ENCODE peak calls at places on chromosomes 1 and 21, in five cellular contexts. E, C, X, A and W are unnamed samples.

GRCh38 chr1:213446496-213446895 is 395.5 kb downstream of the RPS6KC1 start:
- DNase-seq in C (no peak), X (no peak), A (no peak), E (no peak), W (no peak)

GRCh38 chr1:53365405-53366063 is 37.7 kb upstream of the LRP8 start:
- DNase-seq in E (no peak), A (no peak), X (no peak), C (no peak), W (no peak)

GRCh38 chr1:54800899-54801759 is at the start of gene TTC22:
- DNase-seq in X (peak), E (no peak), C (no peak), A (peak), W (no peak)

GRCh38 chr1:45913183-45913924 is 109.9 kb downstream of the MAST2 start:
- DNase-seq in E (no peak), C (peak), A (no peak), X (no peak), W (no peak)

GRCh38 chr21:35933466-35933865 is 126.9 kb downstream of the SETD4 start:
- DNase-seq in E (no peak), C (no peak), A (peak), X (no peak), W (peak)

GRCh38 chr1:161082996-161083742 is 6.2 kb downstream of the NECTIN4 start:
- DNase-seq in X (peak), E (peak), C (peak), A (peak), W (peak)

GRCh38 chr1:21552715-21553114 is 43.5 kb downstream of the ALPL start:
- DNase-seq in A (peak), C (no peak), E (no peak), X (no peak), W (no peak)

GRCh38 chr1:2213576-2214505 is 14.3 kb upstream of the SKI start:
- DNase-seq in A (no peak), C (no peak), X (no peak), E (no peak), W (no peak)

GRCh38 chr1:16063226-16063829 is 10.1 kb downstream of the FAM131C start:
- DNase-seq in A (no peak), C (no peak), E (no peak), X (no peak), W (no peak)

GRCh38 chr1:44636711-44637589 is 37.3 kb downstream of the TMEM53 start:
- DNase-seq in C (no peak), X (no peak), E (no peak), A (no peak), W (no peak)

GRCh38 chr1:6688001-6688400 is 13.6 kb downstream of the DNAJC11 start:
- DNase-seq in A (no peak), X (no peak), C (no peak), E (no peak), W (no peak)

GRCh38 chr1:41152622-41153044 is 89.5 kb downstream of the SCMH1 start:
- DNase-seq in C (no peak), A (no peak), E (no peak), X (no peak), W (no peak)

GRCh38 chr1:218565333-218565732 is 220.2 kb downstream of the TGFB2 start:
- DNase-seq in C (no peak), A (no peak), X (no peak), E (no peak), W (no peak)

GRCh38 chr1:100552031-100552430 is 14.1 kb downstream of the GPR88 start:
- DNase-seq in X (no peak), A (no peak), C (no peak), E (no peak), W (no peak)

GRCh38 chr1:214022229-214022791 is 34.5 kb downstream of the PROX1 start:
- DNase-seq in E (no peak), A (no peak), X (no peak), C (no peak), W (no peak)

GRCh38 chr1:46455951-46456350 is 33.7 kb upstream of the DMBX1 start:
- DNase-seq in E (no peak), A (no peak), X (no peak), C (no peak), W (no peak)

GRCh38 chr21:40047993-40048730 is 180.9 kb downstream of the PCP4 start:
- DNase-seq in A (no peak), E (no peak), C (no peak), X (no peak), W (no peak)

GRCh38 chr1:110673197-110673701 is 1.5 kb downstream of the KCNA3 start:
- DNase-seq in E (no peak), C (no peak), X (no peak), A (no peak), W (no peak)
- TF ChIP-seq CTCF in E (no peak), C (no peak), X (no peak), A (no peak), W (no peak)

GRCh38 chr1:84719477-84720274 is 29.4 kb upstream of the SSX2IP start:
- DNase-seq in C (no peak), A (no peak), E (no peak), X (no peak), W (no peak)

GRCh38 chr1:84712288-84712874 is 22.1 kb upstream of the SSX2IP start:
- DNase-seq in X (no peak), E (no peak), C (no peak), A (no peak), W (no peak)

GRCh38 chr1:84711091-84711490 is 20.8 kb upstream of the SSX2IP start:
- DNase-seq in A (no peak), X (no peak), C (no peak), E (no peak), W (no peak)

GRCh38 chr1:84720275-84720780 is 30.1 kb upstream of the SSX2IP start:
- DNase-seq in C (no peak), X (no peak), E (no peak), A (no peak), W (no peak)

GRCh38 chr1:84715620-84716019 is 25.4 kb upstream of the SSX2IP start:
- DNase-seq in C (peak), X (no peak), E (no peak), A (no peak), W (no peak)
- TF ChIP-seq CTCF in C (no peak), X (no peak), E (no peak), A (no peak), W (no peak)

GRCh38 chr1:181084606-181084969 is 3.9 kb upstream of the IER5 start:
- DNase-seq in A (no peak), E (no peak), X (no peak), C (no peak), W (no peak)

GRCh38 chr1:181087400-181087901 is 1.0 kb upstream of the IER5 start:
- DNase-seq in E (no peak), C (no peak), A (no peak), X (no peak), W (peak)

GRCh38 chr1:181086926-181087325 is 1.6 kb upstream of the IER5 start:
- DNase-seq in X (no peak), C (no peak), A (peak), E (no peak), W (peak)

GRCh38 chr1:181081399-181081798 is 7.1 kb upstream of the IER5 start:
- DNase-seq in E (no peak), C (no peak), A (no peak), X (no peak), W (no peak)

DNA sequence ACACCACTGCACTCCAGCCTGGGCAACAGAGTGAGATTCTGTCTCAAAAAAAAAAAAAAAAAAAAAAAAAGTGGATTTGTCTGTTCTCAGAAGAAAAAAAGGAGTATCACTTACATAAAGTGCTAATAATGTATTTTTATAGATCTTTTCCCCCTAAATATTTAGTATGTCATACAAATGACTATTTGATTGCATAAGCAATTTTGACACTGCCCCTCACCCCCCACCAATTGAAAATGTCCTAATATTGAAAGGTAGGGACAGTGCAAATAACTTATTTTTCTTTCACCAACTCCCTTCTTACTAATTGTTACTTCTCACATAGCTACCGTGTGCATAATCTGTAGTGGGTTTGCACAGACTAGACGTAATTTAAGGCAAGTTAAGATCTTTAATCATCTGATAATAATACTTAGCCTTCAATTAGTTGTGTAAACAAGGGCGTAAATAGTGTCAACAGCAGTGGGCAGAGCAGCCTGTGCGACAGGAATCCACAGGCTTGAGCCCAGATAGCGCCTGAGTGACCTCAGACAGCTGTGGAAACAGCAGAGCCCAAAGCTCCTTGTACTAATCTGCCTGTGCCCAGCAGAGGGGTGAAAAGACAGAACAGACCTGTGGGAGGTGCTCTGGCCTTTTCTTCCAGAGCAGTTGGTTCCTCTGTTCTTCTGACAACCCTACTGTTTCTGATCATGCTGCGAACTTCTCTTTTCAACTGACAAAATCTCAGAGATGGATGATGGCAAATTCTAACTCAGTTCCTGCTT is 4.5 kb upstream of the IER5 start:
- DNase-seq in A (no peak), C (peak), E (no peak), X (no peak), W (peak)
- TF ChIP-seq CTCF in A (peak), C (peak), E (peak), X (peak), W (peak)

DNA sequence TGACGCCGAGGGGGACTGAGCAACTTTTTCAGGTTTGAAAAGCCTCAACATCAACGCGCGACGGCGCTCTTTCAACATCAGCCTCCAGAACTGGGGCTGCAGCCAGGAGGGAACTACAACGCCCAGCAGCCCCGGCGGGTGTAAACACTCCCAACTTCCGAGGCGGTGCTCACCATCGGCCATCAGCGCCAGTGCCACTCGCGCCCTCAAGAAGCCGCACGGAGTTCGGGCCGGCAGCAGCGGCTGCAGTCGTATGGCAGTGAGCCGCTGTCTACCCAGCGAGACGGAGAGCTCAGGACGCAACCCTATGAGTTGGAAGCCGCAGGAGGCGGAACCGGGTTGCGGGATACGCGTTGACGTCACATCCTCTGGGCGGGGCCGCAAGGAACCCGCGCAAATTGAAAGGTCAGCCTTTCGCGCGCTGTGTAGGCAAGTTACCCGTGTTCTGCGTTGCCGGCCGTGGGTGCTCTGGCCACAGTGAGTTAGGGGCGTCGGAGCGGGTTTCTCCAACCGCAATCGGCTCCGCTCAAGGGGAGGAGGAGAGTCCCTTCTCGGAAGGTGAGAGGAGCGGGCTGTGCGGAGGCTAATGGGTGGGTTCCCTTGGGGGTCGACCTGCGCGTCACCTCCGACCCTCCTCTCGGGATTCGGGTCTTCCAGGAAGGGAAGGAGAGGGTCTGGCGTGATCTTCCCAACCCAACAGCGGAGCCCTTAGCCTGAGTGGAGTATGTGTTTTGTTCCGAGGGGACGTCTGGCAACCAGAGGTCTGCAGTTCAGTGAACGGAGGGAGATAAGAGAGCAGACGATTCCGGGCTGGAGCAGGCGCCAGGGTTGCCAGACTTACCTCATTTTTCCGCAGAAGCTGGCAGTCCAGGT is at the start of gene EXO1:
- DNase-seq in E (peak), A (peak), C (peak), X (peak), W (peak)
- TF ChIP-seq CTCF in E (peak), A (no peak), C (peak), X (peak), W (no peak)

DNA sequence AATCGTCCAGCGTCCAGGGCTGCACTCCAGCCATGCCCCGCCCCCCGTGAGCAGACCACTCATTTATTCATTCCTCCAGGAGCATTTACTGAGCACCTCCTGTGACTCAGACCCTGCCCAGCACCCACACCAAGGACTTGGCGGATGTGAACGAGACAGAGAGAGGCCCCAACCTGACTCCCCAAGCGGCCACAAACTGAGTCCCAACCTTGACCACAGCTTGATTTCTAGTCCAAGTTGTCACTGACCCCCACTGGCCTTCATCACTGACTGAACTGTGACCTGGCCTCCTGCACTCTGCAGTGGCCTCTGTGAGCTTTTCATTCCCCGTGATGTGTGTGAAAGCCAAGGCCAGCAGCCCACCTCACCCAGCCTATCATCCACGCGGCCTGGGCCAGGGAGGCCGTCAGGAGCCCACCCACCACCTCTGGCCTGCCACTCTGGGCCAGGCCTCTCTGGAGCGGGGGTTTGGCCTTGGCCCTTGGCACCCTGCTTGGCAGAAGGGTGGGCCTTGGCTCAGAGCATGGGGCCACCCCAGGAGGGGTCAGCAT is 19.3 kb upstream of the RUNX3 start:
- DNase-seq in E (no peak), X (no peak), C (no peak), A (no peak), W (no peak)
- TF ChIP-seq CTCF in E (no peak), X (no peak), C (no peak), A (no peak), W (no peak)

DNA sequence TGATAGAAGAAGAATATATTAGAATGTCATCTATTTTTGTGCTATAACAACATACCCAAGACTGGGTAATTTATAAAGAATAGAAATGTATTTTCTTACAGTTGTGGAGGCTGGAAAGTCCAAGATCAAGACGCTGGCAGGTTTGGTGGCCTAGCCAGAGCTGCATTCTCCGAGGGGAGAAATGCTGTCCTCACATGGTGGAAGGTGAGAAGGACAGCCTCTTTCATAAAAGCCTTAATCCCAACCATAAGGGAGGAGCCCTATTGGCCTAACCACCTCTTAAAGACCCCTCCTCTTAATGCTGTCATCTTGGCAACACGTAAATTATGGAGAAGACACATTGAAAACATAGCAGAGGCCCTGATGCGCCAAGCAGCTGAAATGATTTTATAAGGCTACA is 60.1 kb upstream of the KAZN start:
- DNase-seq in X (no peak), A (no peak), E (no peak), C (no peak), W (no peak)
- TF ChIP-seq CTCF in X (no peak), A (no peak), E (peak), C (peak), W (no peak)